ENCODE peak calls at places on chromosomes 7 and 10, in six cellular contexts. J is HCT116, A is A673, S is neural progenitor cell, W is endothelial cell of umbilical vein, Z is DND-41. I is an unnamed sample.

GRCh38 chr7:112080974-112081373 is 125.2 kb downstream of the DOCK4 start:
- DNase-seq in S (no peak), Z (peak; percentile 57), J (no peak), W (peak; percentile 48), A (no peak), I (peak; percentile 59)

GRCh38 chr10:46310143-46310514 is 23.3 kb downstream of the ANTXRL start:
- DNase-seq in W (no peak), Z (no peak), S (no peak), J (no peak), A (no peak), I (no peak)

GRCh38 chr7:73387221-73387828 is 46.3 kb upstream of the FZD9 start:
- DNase-seq in J (no peak), A (no peak), S (no peak), W (no peak), Z (no peak), I (no peak)

GRCh38 chr10:35447693-35448407 is 111.5 kb downstream of the CCNY start:
- DNase-seq in Z (peak; percentile 43), S (peak; percentile 32), W (peak; percentile 81), A (peak; percentile 47), J (peak; percentile 10), I (no peak)

GRCh38 chr10:60203993-60204618 is 185.6 kb downstream of the ANK3 start:
- DNase-seq in J (peak; percentile 12), W (peak; percentile 48), A (peak; percentile 60), S (peak; percentile 66), Z (no peak), I (peak; percentile 28)

GRCh38 chr7:154960063-154960790 is 42.7 kb downstream of the PAXIP1 start:
- DNase-seq in Z (no peak), J (no peak), S (no peak), W (no peak), A (no peak), I (no peak)

GRCh38 chr10:130900441-130901160 is 410.9 kb downstream of the TCERG1L start:
- DNase-seq in Z (no peak), A (no peak), J (no peak), S (no peak), W (no peak), I (no peak)

GRCh38 chr7:133912916-133913697 is 214.0 kb upstream of the LRGUK start:
- DNase-seq in S (no peak), Z (no peak), A (peak; percentile 15), W (peak; percentile 52), J (no peak), I (no peak)

GRCh38 chr10:12826800-12827372 is 174.6 kb downstream of the CCDC3 start:
- DNase-seq in J (no peak), A (peak; percentile 25), Z (no peak), S (no peak), W (no peak), I (no peak)

GRCh38 chr7:80324032-80324431 is 187.8 kb downstream of the GNAT3 start:
- DNase-seq in A (no peak), W (peak; percentile 37), Z (no peak), S (no peak), J (no peak), I (no peak)

GRCh38 chr7:128017460-128017859 is 13.8 kb downstream of the LRRC4 start:
- DNase-seq in S (no peak), J (no peak), A (no peak), W (no peak), Z (no peak), I (no peak)

GRCh38 chr7:10845225-10845624 is 128.4 kb upstream of the PHF14 start:
- DNase-seq in S (no peak), A (no peak), W (no peak), Z (no peak), J (no peak), I (no peak)

GRCh38 chr10:33277135-33277536 is 57.3 kb downstream of the NRP1 start:
- DNase-seq in J (no peak), Z (no peak), A (peak; percentile 61), W (peak; percentile 68), S (no peak), I (no peak)

GRCh38 chr10:29239569-29240472 is 49.0 kb upstream of the LYZL1 start:
- DNase-seq in A (peak; percentile 64), W (peak; percentile 4), S (peak; percentile 59), Z (no peak), J (peak; percentile 43), I (no peak)

GRCh38 chr10:52229271-52229931 is 84.7 kb upstream of the DKK1 start:
- DNase-seq in J (no peak), Z (no peak), A (no peak), W (peak; percentile 14), S (no peak), I (no peak)

GRCh38 chr7:82605247-82605864 is 161.8 kb upstream of the CACNA2D1 start:
- DNase-seq in J (peak; percentile 18), A (peak; percentile 74), S (peak; percentile 56), W (peak; percentile 62), Z (peak; percentile 21), I (peak; percentile 38)

GRCh38 chr10:132266594-132267161 is 41.1 kb downstream of the STK32C start:
- DNase-seq in W (no peak), Z (no peak), A (no peak), S (no peak), J (no peak), I (no peak)

GRCh38 chr10:6713716-6714115 is 133.6 kb upstream of the PRKCQ start:
- DNase-seq in A (peak; percentile 22), W (no peak), Z (peak; percentile 10), S (peak; percentile 48), J (no peak), I (no peak)

GRCh38 chr10:119762805-119763798 is 37.3 kb downstream of the INPP5F start:
- DNase-seq in A (no peak), Z (no peak), S (peak; percentile 19), J (no peak), W (no peak), I (no peak)

DNA sequence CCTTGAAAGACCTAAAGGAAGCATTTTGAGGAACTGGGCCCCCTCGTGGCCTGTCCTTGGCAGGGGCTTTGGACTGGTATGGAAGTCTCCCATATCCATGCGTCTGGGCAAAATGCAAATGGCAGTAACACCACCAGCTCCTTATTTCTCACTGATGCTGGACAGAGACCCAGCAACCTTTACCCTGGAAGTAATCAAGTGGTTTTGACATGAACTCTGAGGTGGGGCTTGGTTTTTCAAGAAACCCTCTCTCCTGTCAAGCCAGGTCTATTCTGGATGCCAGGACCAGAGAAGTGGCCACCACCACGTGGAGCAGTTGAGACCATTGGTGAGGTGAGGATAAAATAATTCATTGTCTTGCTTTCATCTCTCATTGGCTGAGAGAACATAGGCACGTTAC is 84.4 kb downstream of the OTUD1 start:
- DNase-seq in J (no peak), S (no peak), Z (no peak), A (no peak), W (no peak), I (no peak)
- TF ChIP-seq CTCF in J (no peak), S (peak; percentile 19), Z (no peak), A (no peak), W (no peak), I (no peak)

DNA sequence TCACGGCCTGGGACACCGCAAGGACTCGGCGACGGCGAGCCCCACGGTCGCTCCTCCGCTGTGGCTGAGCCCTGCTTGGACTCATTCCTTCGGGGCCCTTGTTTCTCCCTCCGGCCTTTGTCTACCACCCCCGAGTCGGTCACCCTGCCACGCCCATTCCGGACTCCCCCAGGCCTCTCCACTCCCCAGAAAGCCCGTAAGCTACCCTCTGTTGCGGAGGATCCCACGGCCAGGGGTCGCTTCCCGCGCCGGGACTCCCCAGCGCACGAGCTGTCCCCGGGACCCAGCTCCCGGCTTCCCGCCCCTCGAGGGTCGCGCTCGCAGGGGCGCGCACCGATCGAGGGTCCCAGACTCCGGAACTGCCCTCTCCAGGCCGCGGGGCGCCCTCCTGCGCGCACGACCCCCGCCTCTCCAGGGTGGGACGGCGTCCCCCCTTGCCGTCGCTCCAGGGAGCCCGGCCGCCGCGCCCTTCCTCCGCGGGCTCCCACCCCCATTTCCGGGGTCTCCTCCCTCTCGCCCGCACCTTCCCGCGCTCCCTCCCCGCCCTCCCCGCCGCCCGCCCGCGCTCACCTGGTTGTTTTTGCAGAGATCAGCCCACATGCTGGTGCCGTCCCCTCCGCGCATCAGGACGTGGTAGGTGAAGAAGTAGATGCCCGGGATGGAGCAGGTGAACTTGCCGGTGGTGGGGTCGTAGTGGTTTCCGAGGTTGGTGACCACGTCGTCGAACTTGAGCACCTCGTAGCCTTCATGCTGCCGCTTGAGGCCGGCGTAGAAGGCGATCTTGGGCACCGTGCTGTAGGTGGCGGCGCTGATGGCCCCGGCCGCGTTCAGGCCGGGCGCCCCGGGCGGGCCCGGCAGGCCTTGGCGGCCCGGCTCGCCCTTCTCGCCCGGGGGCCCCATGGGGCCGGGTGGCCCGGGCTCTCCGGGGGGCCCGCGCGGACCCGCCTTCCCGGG is 1.5 kb downstream of the C1QL3 start:
- DNase-seq in S (peak; percentile 35), A (no peak), Z (no peak), W (no peak), J (no peak), I (no peak)
- TF ChIP-seq EZH2 in S (peak; percentile 83), A (peak; percentile 20), Z (no peak), W (peak; percentile 86), J (no peak), I (no peak)

GRCh38 chr7:103887050-103887449 is 102.4 kb downstream of the RELN start:
- DNase-seq in W (no peak), J (no peak), S (no peak), A (no peak), Z (no peak), I (no peak)

GRCh38 chr7:103888603-103889153 is 100.8 kb downstream of the RELN start:
- DNase-seq in S (no peak), Z (no peak), A (no peak), W (no peak), J (no peak), I (no peak)

GRCh38 chr7:103889451-103889850 is 100.0 kb downstream of the RELN start:
- DNase-seq in J (no peak), Z (no peak), A (no peak), S (no peak), W (no peak), I (no peak)

DNA sequence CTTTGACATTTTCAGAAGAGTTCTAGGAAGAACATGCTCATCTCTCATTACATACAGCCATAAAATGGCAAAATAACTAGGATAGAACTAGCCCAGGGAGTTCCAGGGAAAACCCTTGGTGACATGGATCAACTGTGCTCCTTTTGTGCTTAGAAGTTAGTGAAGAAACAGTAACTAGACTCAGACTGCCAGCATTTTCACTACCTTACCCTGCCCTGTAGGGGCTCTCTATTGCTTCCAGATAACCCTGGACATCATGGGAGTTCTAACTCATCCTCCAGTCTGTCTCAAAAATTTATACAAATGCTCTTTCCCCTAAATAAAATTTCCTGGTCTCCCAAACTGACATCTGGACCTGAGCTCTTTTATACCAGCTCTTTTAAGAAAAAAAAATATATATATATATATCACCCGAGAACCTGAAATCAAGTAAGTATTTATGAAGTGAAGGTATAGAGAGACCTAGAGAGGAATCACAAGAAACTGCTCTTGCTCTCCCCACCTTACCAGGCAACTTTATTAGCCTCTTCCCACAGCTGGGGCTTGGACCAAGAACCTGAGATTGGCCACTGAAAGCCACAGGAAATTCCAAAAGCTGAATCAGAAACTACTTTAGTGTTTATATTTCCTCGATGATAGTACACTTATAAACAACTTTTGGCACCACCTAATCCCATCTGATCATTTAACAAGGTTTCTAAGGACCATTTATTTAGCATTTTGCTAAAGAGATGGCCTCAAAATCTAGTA is 101.4 kb downstream of the RELN start:
- DNase-seq in A (no peak), Z (no peak), W (no peak), J (no peak), S (no peak), I (no peak)
- TF ChIP-seq CTCF in A (peak; percentile 24), Z (no peak), W (no peak), J (peak; percentile 17), S (no peak), I (no peak)

DNA sequence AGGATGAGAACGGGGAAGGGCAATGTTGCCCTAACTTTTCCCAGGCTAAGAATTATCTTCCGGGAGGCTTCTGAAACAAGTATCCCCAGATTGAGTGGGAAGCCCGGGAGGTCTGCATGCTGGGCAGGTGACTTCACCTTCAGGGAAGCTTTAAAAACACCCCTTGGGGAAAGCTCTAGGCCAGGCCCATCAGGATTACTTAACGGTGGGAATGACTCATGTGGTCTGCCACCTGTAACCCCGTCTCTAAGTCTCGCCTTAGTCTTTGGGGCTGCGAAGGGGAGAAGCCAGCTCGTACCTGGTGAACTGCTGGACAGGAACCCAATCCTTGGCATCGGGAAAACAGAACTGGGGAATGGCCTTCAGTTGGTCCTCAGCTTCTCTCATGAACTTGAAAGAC is 80.1 kb upstream of the MKRN1 start:
- DNase-seq in A (no peak), W (no peak), J (no peak), Z (no peak), S (no peak), I (no peak)
- TF ChIP-seq EZH2 in A (no peak), W (no peak), J (no peak), Z (no peak), S (no peak), I (no peak)

I was measured in MM.1S.